ENCODE peak calls at places on chromosome 3, in nine cellular contexts. One of them, this sample, is unnamed.

GRCh38 chr3:139281096-139281495 is 62.7 kb upstream of the MRPS22 start:
- DNase-seq in Calu3: no peak
- DNase-seq in lower lobe of right lung: no peak
- DNase-seq in activated effector memory CD4-positive, alpha-beta T cell treated with anti-CD3 and anti-CD28 coated beads, Interleukin-2, amount 50 U/mL, for 16 hours: peak; percentile 8
- DNase-seq in ELR: peak; percentile 78
- DNase-seq in GM20000: no peak
- DNase-seq in left cardiac atrium: no peak
- DNase-seq in stimulated activated CD4-positive, alpha-beta T cell treated with anti-CD3 and anti-CD28 coated beads, Interleukin-12 subunit alpha, Interleukin-12 subunit beta, amount 100 ng/mL, for 4 hours: no peak
- DNase-seq in fibroblast of the conjunctiva: no peak
- DNase-seq in this sample: no peak

GRCh38 chr3:98628317-98628716 is 34.9 kb upstream of the CPOX start:
- DNase-seq in GM20000: no peak
- DNase-seq in fibroblast of the conjunctiva: no peak
- DNase-seq in Calu3: no peak
- DNase-seq in left cardiac atrium: no peak
- DNase-seq in stimulated activated CD4-positive, alpha-beta T cell treated with anti-CD3 and anti-CD28 coated beads, Interleukin-12 subunit alpha, Interleukin-12 subunit beta, amount 100 ng/mL, for 4 hours: no peak
- DNase-seq in activated effector memory CD4-positive, alpha-beta T cell treated with anti-CD3 and anti-CD28 coated beads, Interleukin-2, amount 50 U/mL, for 16 hours: no peak
- DNase-seq in lower lobe of right lung: no peak
- DNase-seq in ELR: no peak
- DNase-seq in this sample: no peak

GRCh38 chr3:174308761-174309160 is 550.4 kb upstream of the NAALADL2 start:
- DNase-seq in ELR: no peak
- DNase-seq in stimulated activated CD4-positive, alpha-beta T cell treated with anti-CD3 and anti-CD28 coated beads, Interleukin-12 subunit alpha, Interleukin-12 subunit beta, amount 100 ng/mL, for 4 hours: no peak
- DNase-seq in left cardiac atrium: no peak
- DNase-seq in GM20000: no peak
- DNase-seq in fibroblast of the conjunctiva: no peak
- DNase-seq in lower lobe of right lung: no peak
- DNase-seq in Calu3: no peak
- DNase-seq in activated effector memory CD4-positive, alpha-beta T cell treated with anti-CD3 and anti-CD28 coated beads, Interleukin-2, amount 50 U/mL, for 16 hours: no peak
- DNase-seq in this sample: no peak

GRCh38 chr3:123377173-123377740 is 71.6 kb downstream of the ADCY5 start:
- DNase-seq in stimulated activated CD4-positive, alpha-beta T cell treated with anti-CD3 and anti-CD28 coated beads, Interleukin-12 subunit alpha, Interleukin-12 subunit beta, amount 100 ng/mL, for 4 hours: no peak
- DNase-seq in Calu3: no peak
- DNase-seq in left cardiac atrium: no peak
- DNase-seq in ELR: no peak
- DNase-seq in fibroblast of the conjunctiva: no peak
- DNase-seq in activated effector memory CD4-positive, alpha-beta T cell treated with anti-CD3 and anti-CD28 coated beads, Interleukin-2, amount 50 U/mL, for 16 hours: no peak
- DNase-seq in GM20000: no peak
- DNase-seq in lower lobe of right lung: no peak
- DNase-seq in this sample: no peak

GRCh38 chr3:56681963-56682457 is 1.1 kb downstream of the TASOR start:
- DNase-seq in stimulated activated CD4-positive, alpha-beta T cell treated with anti-CD3 and anti-CD28 coated beads, Interleukin-12 subunit alpha, Interleukin-12 subunit beta, amount 100 ng/mL, for 4 hours: no peak
- DNase-seq in left cardiac atrium: no peak
- DNase-seq in ELR: no peak
- DNase-seq in activated effector memory CD4-positive, alpha-beta T cell treated with anti-CD3 and anti-CD28 coated beads, Interleukin-2, amount 50 U/mL, for 16 hours: no peak
- DNase-seq in fibroblast of the conjunctiva: no peak
- DNase-seq in Calu3: no peak
- DNase-seq in lower lobe of right lung: no peak
- DNase-seq in GM20000: peak; percentile 21
- DNase-seq in this sample: no peak

GRCh38 chr3:171198781-171199472 is 172.4 kb upstream of the SLC2A2 start:
- DNase-seq in ELR: no peak
- DNase-seq in GM20000: no peak
- DNase-seq in left cardiac atrium: no peak
- DNase-seq in activated effector memory CD4-positive, alpha-beta T cell treated with anti-CD3 and anti-CD28 coated beads, Interleukin-2, amount 50 U/mL, for 16 hours: no peak
- DNase-seq in lower lobe of right lung: no peak
- DNase-seq in Calu3: no peak
- DNase-seq in fibroblast of the conjunctiva: no peak
- DNase-seq in stimulated activated CD4-positive, alpha-beta T cell treated with anti-CD3 and anti-CD28 coated beads, Interleukin-12 subunit alpha, Interleukin-12 subunit beta, amount 100 ng/mL, for 4 hours: no peak
- DNase-seq in this sample: no peak

GRCh38 chr3:10417849-10418248 is 87.5 kb downstream of the ATP2B2 start:
- DNase-seq in Calu3: peak; percentile 23
- DNase-seq in activated effector memory CD4-positive, alpha-beta T cell treated with anti-CD3 and anti-CD28 coated beads, Interleukin-2, amount 50 U/mL, for 16 hours: no peak
- DNase-seq in GM20000: peak; percentile 27
- DNase-seq in ELR: peak; percentile 47
- DNase-seq in stimulated activated CD4-positive, alpha-beta T cell treated with anti-CD3 and anti-CD28 coated beads, Interleukin-12 subunit alpha, Interleukin-12 subunit beta, amount 100 ng/mL, for 4 hours: no peak
- DNase-seq in fibroblast of the conjunctiva: no peak
- DNase-seq in lower lobe of right lung: no peak
- DNase-seq in left cardiac atrium: no peak
- DNase-seq in this sample: no peak

GRCh38 chr3:63067999-63068645 is 192.9 kb upstream of the CADPS start:
- DNase-seq in GM20000: peak; percentile 20
- DNase-seq in fibroblast of the conjunctiva: no peak
- DNase-seq in lower lobe of right lung: no peak
- DNase-seq in ELR: peak; percentile 40
- DNase-seq in activated effector memory CD4-positive, alpha-beta T cell treated with anti-CD3 and anti-CD28 coated beads, Interleukin-2, amount 50 U/mL, for 16 hours: no peak
- DNase-seq in stimulated activated CD4-positive, alpha-beta T cell treated with anti-CD3 and anti-CD28 coated beads, Interleukin-12 subunit alpha, Interleukin-12 subunit beta, amount 100 ng/mL, for 4 hours: no peak
- DNase-seq in Calu3: peak; percentile 52
- DNase-seq in left cardiac atrium: no peak
- DNase-seq in this sample: peak; percentile 6

GRCh38 chr3:122100591-122101491 is 45.7 kb downstream of the CD86 start:
- DNase-seq in left cardiac atrium: no peak
- DNase-seq in fibroblast of the conjunctiva: no peak
- DNase-seq in ELR: peak; percentile 45
- DNase-seq in lower lobe of right lung: no peak
- DNase-seq in GM20000: no peak
- DNase-seq in Calu3: no peak
- DNase-seq in activated effector memory CD4-positive, alpha-beta T cell treated with anti-CD3 and anti-CD28 coated beads, Interleukin-2, amount 50 U/mL, for 16 hours: peak; percentile 65
- DNase-seq in stimulated activated CD4-positive, alpha-beta T cell treated with anti-CD3 and anti-CD28 coated beads, Interleukin-12 subunit alpha, Interleukin-12 subunit beta, amount 100 ng/mL, for 4 hours: no peak
- DNase-seq in this sample: no peak

GRCh38 chr3:94028093-94028837 is at the start of gene STX19:
- DNase-seq in fibroblast of the conjunctiva: no peak
- DNase-seq in Calu3: peak; percentile 44
- DNase-seq in left cardiac atrium: no peak
- DNase-seq in lower lobe of right lung: no peak
- DNase-seq in stimulated activated CD4-positive, alpha-beta T cell treated with anti-CD3 and anti-CD28 coated beads, Interleukin-12 subunit alpha, Interleukin-12 subunit beta, amount 100 ng/mL, for 4 hours: no peak
- DNase-seq in ELR: no peak
- DNase-seq in activated effector memory CD4-positive, alpha-beta T cell treated with anti-CD3 and anti-CD28 coated beads, Interleukin-2, amount 50 U/mL, for 16 hours: no peak
- DNase-seq in GM20000: no peak
- DNase-seq in this sample: no peak

GRCh38 chr3:114674041-114674440 is 380.2 kb downstream of the TIGIT start:
- DNase-seq in left cardiac atrium: no peak
- DNase-seq in fibroblast of the conjunctiva: no peak
- DNase-seq in ELR: no peak
- DNase-seq in GM20000: no peak
- DNase-seq in stimulated activated CD4-positive, alpha-beta T cell treated with anti-CD3 and anti-CD28 coated beads, Interleukin-12 subunit alpha, Interleukin-12 subunit beta, amount 100 ng/mL, for 4 hours: no peak
- DNase-seq in activated effector memory CD4-positive, alpha-beta T cell treated with anti-CD3 and anti-CD28 coated beads, Interleukin-2, amount 50 U/mL, for 16 hours: no peak
- DNase-seq in Calu3: no peak
- DNase-seq in lower lobe of right lung: no peak
- DNase-seq in this sample: no peak

GRCh38 chr3:160540546-160540945 is 24.8 kb downstream of the KPNA4 start:
- DNase-seq in ELR: peak; percentile 54
- DNase-seq in stimulated activated CD4-positive, alpha-beta T cell treated with anti-CD3 and anti-CD28 coated beads, Interleukin-12 subunit alpha, Interleukin-12 subunit beta, amount 100 ng/mL, for 4 hours: no peak
- DNase-seq in fibroblast of the conjunctiva: no peak
- DNase-seq in lower lobe of right lung: no peak
- DNase-seq in Calu3: no peak
- DNase-seq in activated effector memory CD4-positive, alpha-beta T cell treated with anti-CD3 and anti-CD28 coated beads, Interleukin-2, amount 50 U/mL, for 16 hours: no peak
- DNase-seq in GM20000: no peak
- DNase-seq in left cardiac atrium: no peak
- DNase-seq in this sample: no peak

This sample was measured in SJCRH30.